ENCODE peak calls at places on chromosome 5, in eight cellular contexts. A is upper lobe of left lung; M is H9; V is CD4-positive, alpha-beta T cell; S is endothelial cell; I is BJ; G is pancreas; N is Peyer's patch. U is an unnamed sample.

GRCh38 chr5:15693036-15693728 is 193.2 kb downstream of the FBXL7 start:
- DNase-seq in V (no peak), S (no peak), A (no peak), I (no peak), G (no peak), M (no peak), N (no peak), U (no peak)

GRCh38 chr5:167921796-167922195 is 369.6 kb upstream of the WWC1 start:
- DNase-seq in S (no peak), I (no peak), G (no peak), M (no peak), N (no peak), V (no peak), A (no peak), U (no peak)

GRCh38 chr5:65480306-65480865 is 1.3 kb downstream of the ADAMTS6 start:
- DNase-seq in N (peak; percentile 50), G (peak; percentile 62), V (no peak), M (no peak), I (peak; percentile 52), S (peak; percentile 7), A (no peak), U (peak; percentile 76)

GRCh38 chr5:55063220-55063863 is 39.1 kb upstream of the GZMA start:
- DNase-seq in I (no peak), G (no peak), V (no peak), A (no peak), N (no peak), S (no peak), M (no peak), U (no peak)

GRCh38 chr5:14986413-14986812 is 114.8 kb upstream of the ANKH start:
- DNase-seq in V (no peak), A (no peak), M (no peak), N (no peak), I (no peak), S (no peak), G (no peak), U (no peak)

GRCh38 chr5:34587355-34588241 is 68.5 kb upstream of the RAI14 start:
- DNase-seq in I (no peak), G (no peak), V (no peak), S (no peak), A (no peak), N (no peak), M (no peak), U (no peak)

GRCh38 chr5:29701600-29701999 is 1491.9 kb upstream of the CDH6 start:
- DNase-seq in V (no peak), M (no peak), A (no peak), S (no peak), G (no peak), I (no peak), N (no peak), U (no peak)

GRCh38 chr5:33788922-33789321 is 102.9 kb downstream of the ADAMTS12 start:
- DNase-seq in A (no peak), N (no peak), S (no peak), G (no peak), V (no peak), M (no peak), I (peak; percentile 90), U (no peak)

GRCh38 chr5:135650081-135650480 is 71.3 kb upstream of the CXCL14 start:
- DNase-seq in N (no peak), S (no peak), G (no peak), M (no peak), V (no peak), I (no peak), A (no peak), U (no peak)

GRCh38 chr5:112799661-112800060 is 61.4 kb upstream of the SRP19 start:
- DNase-seq in V (no peak), I (no peak), G (no peak), M (no peak), S (no peak), N (no peak), A (no peak), U (no peak)

GRCh38 chr5:58543723-58544122 is 39.2 kb upstream of the RAB3C start:
- DNase-seq in N (no peak), G (no peak), M (no peak), I (no peak), A (no peak), V (no peak), S (no peak), U (no peak)

GRCh38 chr5:66326276-66326675 is 182.2 kb downstream of the SREK1 start:
- DNase-seq in G (no peak), V (no peak), N (no peak), M (no peak), S (no peak), I (no peak), A (no peak), U (no peak)

GRCh38 chr5:90563161-90563560 is 4.6 kb downstream of the ADGRV1 start:
- DNase-seq in A (no peak), S (no peak), N (no peak), V (no peak), I (no peak), G (no peak), M (no peak), U (no peak)

GRCh38 chr5:39353714-39354399 is 10.4 kb downstream of the C9 start:
- DNase-seq in G (no peak), I (no peak), N (no peak), V (no peak), S (no peak), A (no peak), M (no peak), U (no peak)

GRCh38 chr5:36198281-36198680 is 43.4 kb downstream of the NADK2 start:
- DNase-seq in A (no peak), M (no peak), I (no peak), N (no peak), V (no peak), G (no peak), S (no peak), U (no peak)

GRCh38 chr5:56669534-56670483 is 145.5 kb upstream of the MAP3K1 start:
- DNase-seq in M (peak; percentile 79), S (no peak), V (peak; percentile 18), G (peak; percentile 93), I (no peak), N (peak; percentile 77), A (no peak), U (peak; percentile 71)

GRCh38 chr5:24817966-24818365 is 173.2 kb upstream of the CDH10 start:
- DNase-seq in S (no peak), N (no peak), M (no peak), V (no peak), I (no peak), A (no peak), G (no peak), U (no peak)

DNA sequence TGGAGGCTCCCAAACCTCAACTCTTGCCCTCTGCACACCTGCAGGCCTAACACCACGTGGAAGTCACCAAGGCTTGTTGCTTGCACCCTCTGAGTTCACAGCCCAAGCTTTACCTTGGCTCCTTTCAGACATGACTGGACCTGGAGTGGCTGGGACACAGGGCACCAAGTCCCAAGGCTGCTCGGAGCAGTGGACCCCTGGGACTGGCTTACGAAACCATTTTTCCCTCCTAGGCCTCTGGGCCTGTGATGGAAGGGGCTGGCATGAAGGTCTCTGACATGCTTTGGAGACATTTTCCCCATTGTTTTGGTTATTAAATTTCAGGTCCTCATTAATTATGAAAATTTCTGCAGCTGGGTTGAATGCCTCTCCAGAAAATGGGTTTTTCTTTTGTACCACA is 994.4 kb upstream of the NUDT12 start:
- DNase-seq in M (no peak), S (no peak), V (no peak), G (no peak), A (no peak), I (no peak), N (no peak), U (no peak)
- TF ChIP-seq CTCF in M (no peak), S (no peak), V (no peak), G (no peak), A (no peak), I (no peak), N (no peak), U (no peak)

GRCh38 chr5:140855772-140856674 is at the start of gene PCDHA10:
- DNase-seq in N (no peak), I (no peak), A (peak; percentile 59), G (no peak), M (peak; percentile 60), V (no peak), S (no peak), U (no peak)
- TF ChIP-seq CTCF in N (peak; percentile 14), I (no peak), A (no peak), G (peak; percentile 12), M (peak; percentile 77), V (no peak), S (peak; percentile 55), U (no peak)

GRCh38 chr5:71752441-71753190 is 33.5 kb downstream of the CARTPT start:
- DNase-seq in G (no peak), M (no peak), N (no peak), A (no peak), S (no peak), I (no peak), V (no peak), U (no peak)

GRCh38 chr5:71747182-71747581 is 28.1 kb downstream of the CARTPT start:
- DNase-seq in A (no peak), S (no peak), V (no peak), N (no peak), M (no peak), G (no peak), I (no peak), U (no peak)

GRCh38 chr5:71748360-71748759 is 29.3 kb downstream of the CARTPT start:
- DNase-seq in S (no peak), A (peak; percentile 11), V (no peak), G (peak; percentile 75), N (no peak), M (no peak), I (no peak), U (peak; percentile 96)

GRCh38 chr5:71751422-71751821 is 32.3 kb downstream of the CARTPT start:
- DNase-seq in G (no peak), S (no peak), M (no peak), A (no peak), N (no peak), V (no peak), I (no peak), U (no peak)
- TF ChIP-seq CTCF in G (no peak), S (no peak), M (no peak), A (no peak), N (no peak), V (no peak), I (no peak), U (no peak)

DNA sequence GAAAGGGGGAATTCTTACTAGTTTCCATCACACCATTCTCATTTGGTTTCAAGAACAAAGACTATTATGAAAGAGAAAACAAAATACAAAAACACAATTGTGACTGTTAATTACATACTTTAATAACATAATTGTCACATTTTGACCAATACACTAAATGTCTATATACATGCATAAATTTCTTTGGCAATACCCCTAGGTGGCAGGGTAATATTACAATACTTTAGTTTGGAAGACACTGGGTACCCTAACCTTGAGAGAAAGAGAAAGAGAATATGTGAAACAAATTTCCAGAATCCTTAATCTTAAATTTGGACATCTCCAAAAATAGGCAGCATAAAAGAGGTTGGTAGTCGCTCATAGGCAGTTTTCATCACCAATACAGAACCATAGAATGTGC is 619.6 kb upstream of the ADAMTS16 start:
- DNase-seq in A (no peak), M (no peak), N (no peak), S (no peak), I (no peak), V (no peak), G (no peak), U (no peak)
- TF ChIP-seq CTCF in A (no peak), M (no peak), N (no peak), S (no peak), I (no peak), V (no peak), G (no peak), U (no peak)

GRCh38 chr5:74943905-74944304 is 77.7 kb upstream of the FAM169A start:
- DNase-seq in M (no peak), V (no peak), G (no peak), I (no peak), S (no peak), A (no peak), N (no peak), U (no peak)
- TF ChIP-seq CTCF in M (peak; percentile 66), V (no peak), G (no peak), I (no peak), S (no peak), A (peak; percentile 12), N (peak; percentile 49), U (peak; percentile 12)

U was measured in kidney.